ENCODE peak calls at places on chromosomes 12 and 14, in eight cellular contexts. T is thyroid gland; K is mucosa of descending colon; H is mesenchymal stem cell; N is fibroblast of the aortic adventitia; J is CD4-positive, alpha-beta memory T cell; E is hepatocyte; V is GM23248. X is an unnamed sample.

GRCh38 chr12:58629376-58629775 is 290.9 kb downstream of the LRIG3 start:
- DNase-seq in T (no peak), K (no peak), H (peak; percentile 3), N (peak; percentile 18), J (no peak), E (no peak), V (no peak), X (no peak)

GRCh38 chr12:68825569-68826217 is 17.7 kb downstream of the MDM2 start:
- DNase-seq in T (no peak), K (no peak), H (no peak), N (no peak), J (no peak), E (no peak), V (no peak), X (no peak)

GRCh38 chr12:52739963-52740362 is 36.6 kb upstream of the KRT77 start:
- DNase-seq in T (no peak), K (no peak), H (no peak), N (no peak), J (no peak), E (no peak), V (no peak), X (no peak)

GRCh38 chr14:31206536-31207286 is 882 bp downstream of the HECTD1 start:
- DNase-seq in T (peak; percentile 46), K (peak; percentile 51), H (no peak), N (peak; percentile 33), J (peak; percentile 66), E (peak; percentile 40), V (peak; percentile 66), X (peak; percentile 24)

GRCh38 chr14:60805881-60806569 is 71.5 kb downstream of the MNAT1 start:
- DNase-seq in T (no peak), K (no peak), H (no peak), N (peak; percentile 81), J (no peak), E (no peak), V (peak; percentile 67), X (no peak)

GRCh38 chr12:62520361-62520760 is 53.7 kb downstream of the MON2 start:
- DNase-seq in T (no peak), K (no peak), H (no peak), N (no peak), J (no peak), E (no peak), V (no peak), X (no peak)

GRCh38 chr12:47985596-47986265 is 18.5 kb downstream of the COL2A1 start:
- DNase-seq in T (no peak), K (no peak), H (no peak), N (no peak), J (no peak), E (no peak), V (no peak), X (no peak)

GRCh38 chr12:6790496-6791150 is 1.3 kb downstream of the CD4 start:
- DNase-seq in T (no peak), K (no peak), H (no peak), N (no peak), J (peak; percentile 51), E (no peak), V (no peak), X (no peak)

GRCh38 chr14:87049886-87050820 is 942.8 kb downstream of the GALC start:
- DNase-seq in T (no peak), K (no peak), H (peak; percentile 54), N (peak; percentile 54), J (no peak), E (peak; percentile 46), V (peak; percentile 32), X (peak; percentile 12)

GRCh38 chr12:3160081-3160480 is 82.9 kb downstream of the TSPAN9 start:
- DNase-seq in T (no peak), K (no peak), H (no peak), N (peak; percentile 46), J (no peak), E (no peak), V (no peak), X (no peak)

GRCh38 chr12:68832504-68832867 is 24.5 kb downstream of the MDM2 start:
- DNase-seq in T (peak; percentile 11), K (no peak), H (no peak), N (no peak), J (no peak), E (no peak), V (no peak), X (no peak)

GRCh38 chr14:61475316-61475715 is 153.9 kb downstream of the PRKCH start:
- DNase-seq in T (no peak), K (peak; percentile 44), H (peak; percentile 75), N (peak; percentile 87), J (peak; percentile 38), E (peak; percentile 86), V (peak; percentile 88), X (no peak)

GRCh38 chr14:101289230-101289690 is 272.0 kb upstream of the DIO3 start:
- DNase-seq in T (no peak), K (peak; percentile 62), H (no peak), N (no peak), J (no peak), E (peak; percentile 82), V (no peak), X (no peak)

GRCh38 chr12:116376354-116377193 is 99.1 kb upstream of the MED13L start:
- DNase-seq in T (no peak), K (no peak), H (peak; percentile 88), N (peak; percentile 89), J (no peak), E (no peak), V (peak; percentile 92), X (no peak)

GRCh38 chr12:40105265-40105514 is 691 bp downstream of the SLC2A13 start:
- DNase-seq in T (no peak), K (no peak), H (no peak), N (peak; percentile 20), J (no peak), E (peak; percentile 69), V (no peak), X (peak; percentile 45)

GRCh38 chr14:64218344-64219240 is 75.6 kb downstream of the ESR2 start:
- DNase-seq in T (no peak), K (no peak), H (no peak), N (peak; percentile 20), J (no peak), E (no peak), V (no peak), X (no peak)

GRCh38 chr14:79378020-79378419 is 833.3 kb downstream of the DIO2 start:
- DNase-seq in T (no peak), K (no peak), H (no peak), N (no peak), J (no peak), E (no peak), V (no peak), X (no peak)

GRCh38 chr14:92678766-92679165 is 69.7 kb downstream of the LGMN start:
- DNase-seq in T (no peak), K (no peak), H (no peak), N (no peak), J (no peak), E (no peak), V (no peak), X (no peak)

GRCh38 chr14:36097356-36097755 is 79.2 kb downstream of the PTCSC3 start:
- DNase-seq in T (no peak), K (no peak), H (no peak), N (no peak), J (no peak), E (no peak), V (no peak), X (no peak)

GRCh38 chr12:85865905-85866304 is 8.2 kb upstream of the NTS start:
- DNase-seq in T (no peak), K (no peak), H (peak; percentile 22), N (no peak), J (no peak), E (no peak), V (peak; percentile 41), X (peak; percentile 12)

GRCh38 chr12:8065991-8066594 is at the start of gene C3AR1:
- DNase-seq in T (no peak), K (peak; percentile 41), H (peak; percentile 90), N (peak; percentile 58), J (peak; percentile 76), E (peak; percentile 28), V (peak; percentile 70), X (no peak)

GRCh38 chr14:103057372-103058208 is at the start of gene CDC42BPB:
- DNase-seq in T (peak; percentile 91), K (peak; percentile 87), H (peak; percentile 89), N (peak; percentile 85), J (peak; percentile 64), E (peak; percentile 98), V (peak; percentile 98), X (peak; percentile 89)

GRCh38 chr14:103056322-103057027 is 874 bp downstream of the CDC42BPB start:
- DNase-seq in T (peak; percentile 60), K (peak; percentile 80), H (peak; percentile 78), N (peak; percentile 54), J (no peak), E (peak; percentile 87), V (peak; percentile 70), X (peak; percentile 82)

GRCh38 chr14:103059556-103059955 is 2.2 kb upstream of the CDC42BPB start:
- DNase-seq in T (no peak), K (no peak), H (no peak), N (no peak), J (no peak), E (no peak), V (no peak), X (no peak)

GRCh38 chr14:103057028-103057371 is 349 bp downstream of the CDC42BPB start:
- DNase-seq in T (no peak), K (no peak), H (peak; percentile 38), N (no peak), J (no peak), E (no peak), V (no peak), X (no peak)

GRCh38 chr14:103058209-103059055 is 1.1 kb upstream of the CDC42BPB start:
- DNase-seq in T (no peak), K (no peak), H (peak; percentile 55), N (no peak), J (no peak), E (peak; percentile 25), V (peak; percentile 48), X (no peak)
- H3K4me3 ChIP-seq in T (peak overlapping the region; percentile 56), K (no peak overlapping the region), H (peak overlapping the region; percentile 92), N (peak overlapping the region; percentile 89), J (peak overlapping the region; percentile 47), E (peak overlapping the region; percentile 99), V (peak overlapping the region; percentile 86), X (peak overlapping the region; percentile 86)

GRCh38 chr14:44898547-44898946 is 63.2 kb downstream of the KLHL28 start:
- DNase-seq in T (no peak), K (no peak), H (peak; percentile 51), N (peak; percentile 52), J (no peak), E (no peak), V (peak; percentile 65), X (no peak)
- H3K4me3 ChIP-seq in T (no peak overlapping the region), K (no peak overlapping the region), H (peak overlapping the region; percentile 94), N (peak overlapping the region; percentile 90), J (no peak overlapping the region), E (peak overlapping the region; percentile 77), V (peak overlapping the region; percentile 84), X (peak overlapping the region; percentile 79)

GRCh38 chr14:39168591-39168990 is 1.5 kb downstream of the TRAPPC6B start:
- DNase-seq in T (no peak), K (no peak), H (no peak), N (no peak), J (no peak), E (no peak), V (no peak), X (no peak)
- H3K4me3 ChIP-seq in T (peak overlapping the region; percentile 72), K (no peak overlapping the region), H (peak overlapping the region; percentile 100), N (peak overlapping the region; percentile 82), J (no peak overlapping the region), E (peak overlapping the region; percentile 63), V (peak overlapping the region; percentile 100), X (peak overlapping the region; percentile 82)

DNA sequence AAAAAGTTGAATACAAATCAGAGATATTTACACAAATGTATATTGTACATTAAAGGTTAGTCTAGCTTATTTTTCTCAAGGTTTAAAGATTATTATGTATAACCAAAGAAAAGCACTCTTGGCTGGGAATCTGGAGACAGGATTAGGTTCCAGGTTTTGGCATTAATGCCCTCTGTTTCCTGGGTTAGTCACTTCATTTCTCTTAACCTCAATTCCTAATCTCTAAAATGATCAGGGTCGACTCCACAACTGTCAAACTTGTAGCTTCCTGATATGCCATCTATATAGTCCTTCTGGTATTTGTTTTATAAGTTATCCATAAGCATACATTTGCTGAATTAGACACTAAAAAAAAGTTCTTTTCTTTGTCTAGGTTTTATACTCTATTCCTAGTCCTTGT is 2.6 kb downstream of the ITPR2 start:
- DNase-seq in T (no peak), K (no peak), H (no peak), N (no peak), J (no peak), E (no peak), V (no peak), X (no peak)
- H3K4me3 ChIP-seq in T (no peak overlapping the region), K (no peak overlapping the region), H (no peak overlapping the region), N (no peak overlapping the region), J (no peak overlapping the region), E (no peak overlapping the region), V (no peak overlapping the region), X (no peak overlapping the region)

X was measured in MG63.